ENCODE peak calls at places on chromosomes 7 and 10, in eight cellular contexts. A is activated T-helper 1 cell treated with anti-CD3 and anti-CD28 coated beads, Interleukin-12 subunit alpha, Interleukin-12 subunit beta, Interleukin-2, Interleukin-4 antibody, amounts not matched to agents 30 ng/mL and 10 ng/mL and 1 ng/mL, durations not matched to agents 14 hours and 24 hours and 36 hours; I is hippocampal formation; C is stimulated activated CD8-positive, alpha-beta memory T cell treated with anti-CD3 and anti-CD28 coated beads, Interleukin-2, amount 100 ng/mL, for 48 hours; W is NCI-H446; X is fibroblast of lung; S is right lobe of liver; J is activated CD4-positive, alpha-beta T cell treated with anti-CD3 and anti-CD28 coated beads for 24 hours. L is an unnamed sample.

GRCh38 chr10:11089272-11089671 is 71.6 kb downstream of the CELF2 start:
- DNase-seq in A (no peak), I (no peak), C (no peak), W (no peak), X (no peak), S (no peak), J (no peak), L (no peak)

GRCh38 chr10:1375805-1376170 is 319.6 kb downstream of the WDR37 start:
- DNase-seq in A (no peak), I (no peak), C (no peak), W (no peak), X (no peak), S (no peak), J (no peak), L (no peak)

GRCh38 chr7:72123913-72124312 is 288.2 kb downstream of the CALN1 start:
- DNase-seq in A (no peak), I (no peak), C (no peak), W (no peak), X (no peak), S (no peak), J (no peak), L (no peak)

GRCh38 chr7:2894118-2894940 is 50.2 kb upstream of the GNA12 start:
- DNase-seq in A (peak; percentile 43), I (no peak), C (peak; percentile 65), W (no peak), X (no peak), S (no peak), J (peak; percentile 22), L (no peak)

GRCh38 chr7:66948480-66949109 is 27.6 kb downstream of the TMEM248 start:
- DNase-seq in A (no peak), I (no peak), C (no peak), W (no peak), X (no peak), S (no peak), J (no peak), L (no peak)

GRCh38 chr10:48599830-48600134 is 5.1 kb downstream of the ARHGAP22 start:
- DNase-seq in A (no peak), I (no peak), C (no peak), W (no peak), X (no peak), S (no peak), J (no peak), L (no peak)

GRCh38 chr10:69749180-69750010 is 52.3 kb upstream of the COL13A1 start:
- DNase-seq in A (no peak), I (no peak), C (no peak), W (no peak), X (peak; percentile 39), S (no peak), J (no peak), L (peak; percentile 57)

GRCh38 chr7:2520131-2520807 is 695 bp downstream of the LFNG start:
- DNase-seq in A (no peak), I (no peak), C (no peak), W (no peak), X (no peak), S (no peak), J (no peak), L (no peak)

GRCh38 chr10:110016037-110016436 is 8.3 kb downstream of the ADD3 start:
- DNase-seq in A (no peak), I (no peak), C (no peak), W (no peak), X (peak; percentile 53), S (no peak), J (no peak), L (no peak)

GRCh38 chr7:44278451-44279161 is 46.8 kb downstream of the CAMK2B start:
- DNase-seq in A (no peak), I (no peak), C (no peak), W (no peak), X (peak; percentile 44), S (peak; percentile 43), J (no peak), L (no peak)

GRCh38 chr10:24383681-24384106 is 174.8 kb downstream of the KIAA1217 start:
- DNase-seq in A (peak; percentile 60), I (peak; percentile 13), C (peak; percentile 26), W (no peak), X (peak; percentile 92), S (peak; percentile 65), J (peak; percentile 16), L (peak; percentile 88)

GRCh38 chr7:137074386-137075030 is 206.1 kb downstream of the CHRM2 start:
- DNase-seq in A (no peak), I (no peak), C (no peak), W (no peak), X (peak; percentile 64), S (no peak), J (no peak), L (peak; percentile 41)

GRCh38 chr10:86020139-86020538 is 346.5 kb downstream of the GRID1 start:
- DNase-seq in A (no peak), I (no peak), C (no peak), W (no peak), X (no peak), S (no peak), J (no peak), L (no peak)

GRCh38 chr10:35754489-35754888 is 112.4 kb upstream of the FZD8 start:
- DNase-seq in A (no peak), I (no peak), C (no peak), W (no peak), X (no peak), S (no peak), J (no peak), L (no peak)

L was measured in GM03348.